ENCODE peak calls at places on chromosome 6, in four cellular contexts. L is H1, K is HepG2, O is K562. A is an unnamed sample.

GRCh38 chr6:47404436-47404835 is 73.2 kb upstream of the CD2AP start:
- DNase-seq in L (no peak), K (no peak), O (no peak), A (no peak)

GRCh38 chr6:71206086-71206485 is 82.5 kb upstream of the OGFRL1 start:
- DNase-seq in L (no peak), K (no peak), O (no peak), A (no peak)

GRCh38 chr6:125201961-125202729 is 48.6 kb downstream of the TPD52L1 start:
- DNase-seq in L (no peak), K (no peak), O (peak), A (peak)

GRCh38 chr6:147615659-147616456 is 107.4 kb downstream of the SAMD5 start:
- DNase-seq in L (no peak), K (no peak), O (no peak), A (no peak)

GRCh38 chr6:19714415-19715165 is 122.6 kb upstream of the ID4 start:
- DNase-seq in L (no peak), K (no peak), O (no peak), A (no peak)

GRCh38 chr6:85640806-85641205 is 1.9 kb downstream of the SYNCRIP start:
- DNase-seq in L (no peak), K (no peak), O (no peak), A (peak)

GRCh38 chr6:145673504-145673903 is 61.8 kb downstream of the EPM2A start:
- DNase-seq in L (no peak), K (peak), O (no peak), A (no peak)

GRCh38 chr6:137798846-137799245 is 68.2 kb upstream of the TNFAIP3 start:
- DNase-seq in L (no peak), K (no peak), O (no peak), A (no peak)

GRCh38 chr6:105077592-105078463 is 102.0 kb downstream of the POPDC3 start:
- DNase-seq in L (no peak), K (peak), O (peak), A (peak)

GRCh38 chr6:17984822-17985660 is 2.4 kb downstream of the KIF13A start:
- DNase-seq in L (peak), K (no peak), O (no peak), A (peak)

GRCh38 chr6:8958894-8959511 is 523.7 kb upstream of the SLC35B3 start:
- DNase-seq in L (no peak), K (peak), O (no peak), A (no peak)

GRCh38 chr6:44216677-44217331 is at the start of gene MYMX:
- DNase-seq in L (peak), K (no peak), O (no peak), A (no peak)

GRCh38 chr6:120384671-120385070 is 949.6 kb downstream of the TBC1D32 start:
- DNase-seq in L (no peak), K (no peak), O (no peak), A (no peak)

GRCh38 chr6:135985471-135985870 is 134.0 kb downstream of the PDE7B start:
- DNase-seq in L (no peak), K (no peak), O (no peak), A (no peak)

GRCh38 chr6:127843582-127843981 is 57.3 kb downstream of the THEMIS start:
- DNase-seq in L (no peak), K (no peak), O (no peak), A (no peak)

GRCh38 chr6:53831956-53832660 is 37.3 kb downstream of the LRRC1 start:
- DNase-seq in L (no peak), K (no peak), O (no peak), A (no peak)

GRCh38 chr6:70709826-70710225 is 42.1 kb downstream of the SMAP1 start:
- DNase-seq in L (no peak), K (peak), O (no peak), A (no peak)

GRCh38 chr6:135212020-135212806 is 31.1 kb downstream of the MYB start:
- DNase-seq in L (no peak), K (no peak), O (no peak), A (no peak)

GRCh38 chr6:118719351-118720124 is 68.1 kb upstream of the CEP85L start:
- DNase-seq in L (no peak), K (no peak), O (no peak), A (no peak)

GRCh38 chr6:38058022-38058421 is 238.5 kb downstream of the ZFAND3 start:
- DNase-seq in L (no peak), K (peak), O (no peak), A (no peak)

GRCh38 chr6:117346142-117346930 is 79.4 kb downstream of the ROS1 start:
- DNase-seq in L (no peak), K (peak), O (no peak), A (peak)

GRCh38 chr6:12334524-12335130 is 44.5 kb downstream of the EDN1 start:
- DNase-seq in L (peak), K (no peak), O (no peak), A (no peak)

GRCh38 chr6:52102330-52102932 is 15.0 kb upstream of the PKHD1 start:
- DNase-seq in L (no peak), K (no peak), O (no peak), A (no peak)

GRCh38 chr6:169157474-169158181 is 96.0 kb downstream of the THBS2 start:
- DNase-seq in L (no peak), K (no peak), O (no peak), A (no peak)

GRCh38 chr6:56291278-56291917 is 44.0 kb upstream of the COL21A1 start:
- DNase-seq in L (no peak), K (no peak), O (no peak), A (no peak)

GRCh38 chr6:79070206-79070825 is 7.7 kb downstream of the PHIP start:
- DNase-seq in L (no peak), K (no peak), O (no peak), A (peak)

DNA sequence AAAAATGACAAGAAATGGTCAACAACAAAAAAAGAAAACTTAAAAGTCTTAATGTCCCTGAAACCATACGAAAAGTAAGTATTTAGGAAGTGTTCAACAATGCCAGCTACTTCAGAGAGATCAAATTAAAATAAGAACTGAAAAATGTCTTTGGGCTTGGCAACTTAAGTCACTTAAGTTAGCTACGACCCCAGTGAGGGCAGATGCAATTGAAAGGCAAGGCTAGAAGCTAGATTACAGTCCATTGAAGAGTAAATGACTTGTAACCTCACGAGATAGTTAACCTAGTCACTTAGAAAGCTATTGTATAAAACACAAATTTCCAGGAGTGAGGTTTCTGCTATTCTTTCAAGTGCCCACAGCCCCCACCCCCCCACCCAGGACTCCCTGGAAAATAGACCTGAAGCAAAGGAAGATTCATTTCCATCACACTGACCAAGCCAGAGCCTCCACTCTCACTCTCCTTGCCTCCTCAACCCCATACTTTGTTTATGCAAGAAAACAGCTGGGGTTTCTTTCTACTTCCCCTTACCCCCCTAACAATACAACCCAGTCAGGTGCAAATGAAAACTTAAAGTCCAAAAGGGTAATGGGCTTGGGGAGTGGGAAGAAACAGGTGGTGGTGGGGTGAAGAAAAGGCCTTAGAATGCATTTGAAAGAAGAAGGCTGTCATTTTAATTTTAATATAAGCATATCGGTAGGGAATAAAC is 14.6 kb downstream of the RTN4IP1 start:
- DNase-seq in L (no peak), K (no peak), O (no peak), A (no peak)
- H3K4me2 ChIP-seq in L (peak), K (no peak), O (no peak), A (no peak)

GRCh38 chr6:166861961-166862286 is 94.4 kb downstream of the RNASET2 start:
- DNase-seq in L (no peak), K (no peak), O (no peak), A (no peak)

GRCh38 chr6:166864333-166864732 is 92.0 kb downstream of the RNASET2 start:
- DNase-seq in L (no peak), K (no peak), O (no peak), A (no peak)

GRCh38 chr6:166862978-166863530 is 93.3 kb downstream of the RNASET2 start:
- DNase-seq in L (no peak), K (no peak), O (no peak), A (no peak)

GRCh38 chr6:166861304-166861703 is 95.0 kb downstream of the RNASET2 start:
- DNase-seq in L (no peak), K (no peak), O (no peak), A (no peak)

GRCh38 chr6:166862287-166862977 is 93.9 kb downstream of the RNASET2 start:
- DNase-seq in L (peak), K (no peak), O (no peak), A (no peak)
- H3K9ac ChIP-seq in L (peak), K (peak), O (no peak), A (no peak)

GRCh38 chr6:75213112-75213511 is 7.3 kb upstream of the COL12A1 start:
- DNase-seq in L (no peak), K (no peak), O (no peak), A (peak)

GRCh38 chr6:75211920-75212590 is 6.2 kb upstream of the COL12A1 start:
- DNase-seq in L (no peak), K (no peak), O (no peak), A (no peak)

GRCh38 chr6:75208564-75209431 is 2.9 kb upstream of the COL12A1 start:
- DNase-seq in L (peak), K (peak), O (peak), A (peak)

GRCh38 chr6:75209432-75209723 is 3.5 kb upstream of the COL12A1 start:
- DNase-seq in L (no peak), K (no peak), O (no peak), A (no peak)

GRCh38 chr6:75210885-75211739 is 5.3 kb upstream of the COL12A1 start:
- DNase-seq in L (no peak), K (peak), O (peak), A (peak)
- TF ChIP-seq JUN in L (no peak), K (no peak), O (no peak), A (no peak)

DNA sequence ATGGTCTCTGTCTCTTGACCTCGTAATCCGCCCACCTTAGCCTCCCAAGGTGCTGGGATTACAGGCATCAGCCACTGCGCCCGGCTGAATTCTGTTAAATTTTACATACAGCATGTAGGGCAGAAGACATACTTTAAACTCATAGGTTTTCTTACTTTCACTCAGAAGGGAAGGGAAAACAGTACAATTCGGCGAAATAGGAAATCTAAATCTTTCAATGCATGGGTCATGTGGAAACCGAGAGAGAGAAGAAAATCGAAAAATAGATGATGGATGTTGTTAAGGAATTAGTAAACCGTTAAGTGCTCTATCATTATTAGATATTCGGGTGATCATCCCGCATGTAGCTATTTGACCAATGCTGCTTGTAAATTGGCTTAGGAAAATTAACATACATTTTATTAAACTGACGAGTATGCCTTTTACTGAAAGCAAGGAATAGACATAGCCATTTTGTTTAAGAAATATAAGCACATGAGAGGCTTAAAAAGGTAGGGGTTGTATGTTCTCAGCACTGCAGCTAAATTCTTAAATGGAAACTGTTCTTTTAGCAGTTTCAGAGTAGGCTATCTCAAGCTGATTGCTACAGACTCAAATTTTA is 164.7 kb upstream of the AGPAT4 start:
- DNase-seq in L (no peak), K (no peak), O (no peak), A (no peak)
- H3K4me2 ChIP-seq in L (no peak), K (no peak), O (peak), A (peak)

GRCh38 chr6:2633763-2634150 is 117.0 kb downstream of the MYLK4 start:
- DNase-seq in L (no peak), K (no peak), O (no peak), A (no peak)
- H3K9ac ChIP-seq in L (peak), K (no peak), O (no peak), A (peak)

GRCh38 chr6:94487371-94487770 is 1068.0 kb upstream of the EPHA7 start:
- DNase-seq in L (no peak), K (no peak), O (no peak), A (no peak)
- TF ChIP-seq JUN in L (no peak), K (no peak), O (no peak), A (no peak)

GRCh38 chr6:16372029-16372776 is 133.8 kb downstream of the GMPR start:
- DNase-seq in L (no peak), K (no peak), O (no peak), A (peak)

GRCh38 chr6:16375828-16376227 is 137.4 kb downstream of the GMPR start:
- DNase-seq in L (no peak), K (no peak), O (no peak), A (peak)

GRCh38 chr6:16377470-16377869 is 139.1 kb downstream of the GMPR start:
- DNase-seq in L (no peak), K (no peak), O (no peak), A (no peak)

GRCh38 chr6:16371401-16371800 is 133.0 kb downstream of the GMPR start:
- DNase-seq in L (no peak), K (no peak), O (no peak), A (no peak)

DNA sequence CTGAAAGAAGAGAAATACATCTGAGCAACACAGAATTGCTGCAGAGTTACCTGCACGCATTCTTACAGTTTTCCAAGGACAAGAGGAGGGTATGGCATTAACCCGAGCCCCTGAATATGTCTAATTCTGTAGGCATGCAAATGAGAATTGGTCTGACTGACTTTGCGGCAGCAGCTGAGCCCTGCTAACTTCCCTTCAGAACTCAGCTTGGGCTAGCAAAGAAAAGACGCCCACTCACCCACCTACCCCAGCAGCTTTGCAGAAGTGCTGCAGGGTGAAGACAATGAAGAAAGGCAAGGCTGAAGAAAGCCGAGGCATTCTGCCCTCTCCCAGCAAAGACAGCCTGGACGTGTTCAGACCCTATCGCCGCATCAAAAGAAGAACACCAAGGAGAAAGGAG is 136.4 kb downstream of the GMPR start:
- DNase-seq in L (no peak), K (no peak), O (no peak), A (no peak)
- H3K4me2 ChIP-seq in L (no peak), K (no peak), O (no peak), A (no peak)

DNA sequence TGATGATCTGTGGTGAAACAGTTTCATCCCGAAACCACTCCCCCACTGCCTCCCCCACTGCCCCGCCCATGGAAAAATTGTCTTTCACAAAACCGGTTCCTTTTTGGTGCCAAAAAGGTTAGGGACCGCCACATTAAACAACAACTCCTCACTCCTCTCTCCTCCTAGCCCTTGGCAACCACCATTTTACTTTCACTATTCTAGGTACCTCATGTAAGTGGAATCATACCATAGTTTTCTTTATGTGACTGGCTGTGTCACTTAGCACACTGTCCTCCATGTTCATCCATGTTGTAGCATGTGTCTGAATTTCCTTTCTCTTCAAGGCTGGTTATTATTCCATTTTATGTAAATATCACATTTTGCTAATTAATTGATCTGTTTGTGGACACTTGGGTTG is 99.3 kb downstream of the UTRN start:
- DNase-seq in L (no peak), K (no peak), O (no peak), A (no peak)
- H3K9ac ChIP-seq in L (no peak), K (no peak), O (no peak), A (no peak)

GRCh38 chr6:111806561-111807497 is 66.4 kb downstream of the FYN start:
- DNase-seq in L (no peak), K (no peak), O (no peak), A (no peak)
- TF ChIP-seq JUN in L (no peak), K (no peak), O (no peak), A (no peak)

A was measured in endothelial cell of umbilical vein.